ENCODE peak calls at places on chromosomes 16 and 17, in four cellular contexts. M, H, K and E are unnamed samples.

GRCh38 chr17:7479389-7480192 is at the start of gene ZBTB4:
- DNase-seq in K (peak), M (peak), H (no peak), E (peak)

GRCh38 chr16:64392456-64392855 is 729.4 kb downstream of the CDH11 start:
- DNase-seq in K (no peak), H (no peak), M (no peak), E (no peak)

GRCh38 chr16:10871157-10871991 is 5.6 kb upstream of the CIITA start:
- DNase-seq in K (no peak), M (peak), H (peak), E (peak)

GRCh38 chr17:38891441-38891840 is 21.6 kb downstream of the LASP1 start:
- DNase-seq in H (no peak), M (no peak), K (no peak), E (no peak)

GRCh38 chr17:7466644-7467341 is 12.6 kb downstream of the ZBTB4 start:
- DNase-seq in H (peak), K (no peak), M (peak), E (peak)

GRCh38 chr16:67805718-67806427 is 487 bp downstream of the RANBP10 start:
- DNase-seq in H (no peak), K (no peak), M (no peak), E (no peak)

GRCh38 chr17:2776589-2777241 is 19.5 kb upstream of the RAP1GAP2 start:
- DNase-seq in M (no peak), H (no peak), K (no peak), E (no peak)

GRCh38 chr16:15434425-15435215 is at the start of gene BMERB1:
- DNase-seq in K (peak), M (peak), H (peak), E (peak)

GRCh38 chr17:2959371-2960130 is 103.9 kb downstream of the OR1D5 start:
- DNase-seq in K (no peak), M (no peak), H (no peak), E (no peak)

GRCh38 chr16:57476546-57477410 is 9.5 kb downstream of the DOK4 start:
- DNase-seq in K (no peak), H (no peak), M (peak), E (no peak)

GRCh38 chr17:45320931-45321461 is 4.2 kb upstream of the MAP3K14 start:
- DNase-seq in K (no peak), H (peak), M (peak), E (peak)

GRCh38 chr17:2054740-2055493 is at the start of gene HIC1:
- DNase-seq in H (peak), K (peak), M (peak), E (peak)

GRCh38 chr16:60107920-60108319 is 1373.8 kb upstream of the GOT2 start:
- DNase-seq in K (no peak), M (no peak), H (no peak), E (no peak)

GRCh38 chr17:66461343-66461995 is 159.1 kb downstream of the PRKCA start:
- DNase-seq in M (no peak), H (no peak), K (no peak), E (no peak)

GRCh38 chr17:41986634-41987033 is 20.0 kb downstream of the CNP start:
- DNase-seq in K (no peak), H (no peak), M (no peak), E (no peak)

GRCh38 chr17:60089097-60089844 is 10.6 kb upstream of the HEATR6 start:
- DNase-seq in K (no peak), H (no peak), M (no peak), E (no peak)

GRCh38 chr16:1890701-1891035 is 18.7 kb upstream of the MEIOB start:
- DNase-seq in H (no peak), K (no peak), M (no peak), E (no peak)

GRCh38 chr16:85291302-85292148 is 179.3 kb upstream of the CIBAR2 start:
- DNase-seq in M (peak), K (peak), H (no peak), E (no peak)

GRCh38 chr16:87383522-87384161 is at the start of gene FBXO31:
- DNase-seq in K (peak), H (peak), M (peak), E (peak)

GRCh38 chr17:77809814-77810213 is 148.7 kb upstream of the TNRC6C start:
- DNase-seq in M (no peak), K (no peak), H (no peak), E (no peak)

GRCh38 chr17:78884148-78884870 is 18.7 kb downstream of the CEP295NL start:
- DNase-seq in M (peak), H (peak), K (peak), E (peak)

GRCh38 chr17:49469831-49470568 is 25.1 kb upstream of the NGFR start:
- DNase-seq in M (no peak), K (no peak), H (no peak), E (no peak)

GRCh38 chr17:69723316-69723715 is 308.8 kb downstream of the MAP2K6 start:
- DNase-seq in K (no peak), H (no peak), M (no peak), E (no peak)

GRCh38 chr17:66348605-66349165 is 46.3 kb downstream of the PRKCA start:
- DNase-seq in K (no peak), M (peak), H (peak), E (peak)

GRCh38 chr17:81648013-81648706 is 8.2 kb downstream of the PDE6G start:
- DNase-seq in H (no peak), M (no peak), K (no peak), E (no peak)

GRCh38 chr17:81651692-81652091 is 4.7 kb downstream of the PDE6G start:
- DNase-seq in H (peak), K (no peak), M (peak), E (peak)

GRCh38 chr17:81652901-81653771 is 3.2 kb downstream of the PDE6G start:
- DNase-seq in H (no peak), M (no peak), K (no peak), E (no peak)

GRCh38 chr17:81648707-81649085 is 7.6 kb downstream of the PDE6G start:
- DNase-seq in M (no peak), H (no peak), K (no peak), E (no peak)

GRCh38 chr17:81650951-81651350 is 5.4 kb downstream of the PDE6G start:
- DNase-seq in H (no peak), K (no peak), M (no peak), E (no peak)
- TF ChIP-seq CTCF in H (no peak), K (no peak), M (no peak), E (no peak)

GRCh38 chr17:58521680-58522079 is 7.2 kb upstream of the MTMR4 start:
- DNase-seq in H (no peak), K (no peak), M (no peak), E (no peak)

GRCh38 chr17:58528443-58528842 is 14.0 kb upstream of the MTMR4 start:
- DNase-seq in K (no peak), H (no peak), M (no peak), E (no peak)

GRCh38 chr17:58527949-58528348 is 13.5 kb upstream of the MTMR4 start:
- DNase-seq in M (peak), K (peak), H (peak), E (no peak)

GRCh38 chr17:58527306-58527705 is 12.9 kb upstream of the MTMR4 start:
- DNase-seq in H (peak), K (no peak), M (no peak), E (no peak)

DNA sequence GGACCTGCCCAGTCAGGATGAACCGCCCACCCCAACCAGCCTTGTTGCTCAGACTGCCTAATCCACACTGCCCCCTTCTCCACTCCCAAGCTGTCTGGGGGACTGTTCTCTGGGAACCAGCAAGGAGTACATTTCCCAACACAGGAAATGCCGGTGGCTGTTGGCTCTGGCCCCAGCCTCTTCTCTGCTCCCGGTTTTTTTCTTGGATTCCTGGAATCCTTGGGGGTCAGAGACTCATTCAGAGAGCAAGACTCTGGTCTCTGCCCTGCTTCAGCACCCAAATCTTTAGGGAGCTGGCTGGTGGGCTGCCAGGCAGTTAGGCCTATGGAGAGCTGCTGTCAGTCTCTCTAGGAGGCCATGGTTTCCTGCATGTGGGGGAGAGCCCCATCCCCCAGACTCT is 10.8 kb upstream of the MTMR4 start:
- DNase-seq in H (peak), M (peak), K (no peak), E (peak)
- H3K4me3 ChIP-seq in H (peak), M (no peak), K (peak), E (no peak)

GRCh38 chr16:70251651-70252354 is at the start of gene EXOSC6:
- DNase-seq in K (peak), H (peak), M (peak), E (peak)

GRCh38 chr16:70254095-70254964 is 2.6 kb upstream of the EXOSC6 start:
- DNase-seq in M (no peak), H (no peak), K (no peak), E (peak)

GRCh38 chr16:70253291-70254094 is 1.8 kb upstream of the EXOSC6 start:
- DNase-seq in M (peak), K (no peak), H (peak), E (peak)

GRCh38 chr16:70252355-70252988 is 732 bp upstream of the EXOSC6 start:
- DNase-seq in M (no peak), K (no peak), H (peak), E (peak)

GRCh38 chr16:70250748-70251650 is 741 bp downstream of the EXOSC6 start:
- DNase-seq in K (peak), H (peak), M (peak), E (peak)
- TF ChIP-seq CTCF in K (no peak), H (no peak), M (no peak), E (no peak)

GRCh38 chr16:31183432-31184428 is 3.8 kb downstream of the FUS start:
- DNase-seq in H (no peak), K (no peak), M (no peak), E (no peak)
- H3K4me3 ChIP-seq in H (no peak), K (no peak), M (peak), E (peak)

GRCh38 chr16:49560018-49560830 is 186.6 kb downstream of the C16orf78 start:
- DNase-seq in K (no peak), M (peak), H (peak), E (no peak)

GRCh38 chr16:49559242-49559641 is 185.6 kb downstream of the C16orf78 start:
- DNase-seq in M (no peak), K (no peak), H (no peak), E (no peak)

GRCh38 chr16:49557070-49557446 is 183.5 kb downstream of the C16orf78 start:
- DNase-seq in K (no peak), M (no peak), H (no peak), E (no peak)

GRCh38 chr16:49558451-49558850 is 184.8 kb downstream of the C16orf78 start:
- DNase-seq in K (no peak), M (no peak), H (no peak), E (no peak)

GRCh38 chr16:49556252-49557069 is 182.9 kb downstream of the C16orf78 start:
- DNase-seq in K (no peak), M (peak), H (peak), E (peak)
- TF ChIP-seq CTCF in K (peak), M (peak), H (peak), E (peak)

GRCh38 chr16:58837950-58838349 is 103.8 kb upstream of the GOT2 start:
- DNase-seq in H (no peak), K (no peak), M (no peak), E (no peak)

GRCh38 chr16:58842156-58842555 is 108.0 kb upstream of the GOT2 start:
- DNase-seq in H (no peak), K (no peak), M (no peak), E (no peak)

GRCh38 chr16:58832496-58832895 is 98.4 kb upstream of the GOT2 start:
- DNase-seq in H (no peak), K (no peak), M (no peak), E (no peak)

DNA sequence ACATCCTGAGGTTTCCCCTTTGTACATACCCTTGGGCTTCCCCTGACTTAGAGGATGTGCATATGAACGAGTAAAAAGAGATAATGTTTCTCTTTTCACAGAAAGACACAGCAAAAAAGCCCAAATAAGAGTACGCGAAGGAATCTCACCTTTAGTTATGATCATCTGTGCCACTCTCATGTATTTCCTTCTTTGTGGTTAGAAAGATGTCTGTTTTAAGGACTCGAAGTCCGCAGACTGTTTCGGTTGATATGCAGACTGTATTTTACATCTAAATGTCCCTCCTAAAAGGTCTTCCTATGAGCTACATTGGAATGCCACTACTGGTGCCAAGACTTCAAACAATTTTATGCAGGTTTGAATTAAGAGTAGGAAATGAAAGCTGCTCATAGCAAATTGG is 102.3 kb upstream of the GOT2 start:
- DNase-seq in M (no peak), H (no peak), K (no peak), E (no peak)
- H3K4me3 ChIP-seq in M (no peak), H (no peak), K (no peak), E (no peak)

GRCh38 chr16:4390266-4391260 is 18.9 kb downstream of the VASN start:
- DNase-seq in K (no peak), M (no peak), H (no peak), E (no peak)

GRCh38 chr16:4386951-4387565 is 15.4 kb downstream of the VASN start:
- DNase-seq in H (peak), M (peak), K (no peak), E (peak)

GRCh38 chr16:4388275-4389021 is 16.8 kb downstream of the VASN start:
- DNase-seq in K (no peak), H (no peak), M (peak), E (peak)

GRCh38 chr16:4387769-4388168 is 16.1 kb downstream of the VASN start:
- DNase-seq in H (no peak), K (no peak), M (no peak), E (no peak)

DNA sequence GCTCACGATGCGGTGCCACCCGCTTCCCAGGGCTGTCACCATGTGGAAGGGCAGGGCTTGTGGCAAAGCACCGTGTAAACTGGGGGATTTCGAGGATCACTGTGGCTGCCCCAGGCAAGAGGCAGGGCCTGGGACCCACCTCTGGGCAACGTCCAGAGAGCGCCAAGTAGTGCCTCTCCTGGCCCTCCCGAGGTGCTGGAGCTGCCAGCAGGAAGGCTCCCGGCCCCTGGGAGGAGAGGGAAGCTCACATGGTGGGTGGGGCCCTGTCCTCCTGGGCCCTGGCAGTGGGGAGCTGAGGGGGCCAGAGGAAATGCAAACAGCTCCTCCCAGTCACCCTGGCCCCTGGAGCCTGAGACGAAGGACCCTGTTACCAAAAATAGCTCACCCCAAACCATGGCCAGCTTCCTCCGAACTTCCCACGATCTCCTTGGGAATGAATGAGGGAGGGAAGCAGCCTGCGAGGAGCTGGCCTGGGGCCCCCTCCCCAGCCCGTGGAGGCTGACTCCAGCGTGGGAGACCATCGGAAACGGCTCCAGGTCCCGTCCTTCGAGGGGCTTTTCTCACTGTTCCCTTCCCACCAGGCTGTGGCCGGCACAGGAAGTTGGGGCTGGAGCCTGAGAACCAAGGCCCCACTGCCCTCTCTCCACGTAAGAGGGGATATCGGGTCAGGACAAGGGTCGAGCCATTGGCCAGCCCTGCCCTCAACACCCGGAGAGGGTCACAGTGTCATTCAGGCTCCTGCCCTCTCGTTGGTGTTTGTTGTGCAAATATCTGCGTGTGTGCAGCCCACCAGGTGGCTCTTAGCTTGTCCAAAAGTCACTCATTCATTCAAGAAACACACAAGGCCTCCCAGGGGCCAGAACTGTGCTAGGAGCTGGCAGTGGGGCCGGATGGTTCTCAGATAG is 17.7 kb downstream of the VASN start:
- DNase-seq in H (no peak), K (no peak), M (no peak), E (no peak)
- TF ChIP-seq CTCF in H (no peak), K (no peak), M (no peak), E (no peak)

DNA sequence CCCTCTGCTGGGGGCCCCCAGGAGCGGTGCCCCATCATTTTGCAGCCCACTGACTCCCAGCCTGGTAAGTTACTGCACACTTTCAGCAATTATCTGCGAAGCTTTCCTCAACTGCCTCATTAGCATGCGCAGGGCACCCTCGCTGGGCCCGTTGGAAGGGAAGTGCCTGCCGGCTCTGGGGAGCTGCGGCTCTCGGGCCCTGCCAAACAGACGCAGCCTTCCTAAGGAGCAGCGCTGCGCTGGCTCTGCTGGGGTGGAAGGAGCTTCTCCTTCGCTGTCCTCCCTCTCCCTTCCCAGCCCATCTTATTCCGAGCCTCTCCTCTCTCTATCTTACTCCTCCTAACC is 71.0 kb downstream of the RBBP6 start:
- DNase-seq in H (peak), M (peak), K (peak), E (peak)
- H3K4me3 ChIP-seq in H (peak), M (peak), K (peak), E (peak)